ENCODE peak calls at places on chromosomes 7 and 10, in ten cellular contexts. One of them, this sample, is unnamed.

GRCh38 chr10:33180390-33180789 is 154.1 kb downstream of the NRP1 start:
- DNase-seq in nephron progenitor cell: no peak
- DNase-seq in pancreas: no peak
- DNase-seq in upper lobe of right lung: no peak
- DNase-seq in BE2C: no peak
- DNase-seq in Peyer's patch: no peak
- DNase-seq in brain microvascular endothelial cell: no peak
- DNase-seq in CD8-positive, alpha-beta T cell: no peak
- DNase-seq in cardiac muscle cell: no peak
- DNase-seq in GM23338: no peak
- DNase-seq in this sample: no peak

GRCh38 chr10:109393425-109393824 is 529.9 kb downstream of the XPNPEP1 start:
- DNase-seq in nephron progenitor cell: peak; percentile 9
- DNase-seq in pancreas: no peak
- DNase-seq in upper lobe of right lung: no peak
- DNase-seq in BE2C: no peak
- DNase-seq in Peyer's patch: no peak
- DNase-seq in brain microvascular endothelial cell: no peak
- DNase-seq in CD8-positive, alpha-beta T cell: no peak
- DNase-seq in cardiac muscle cell: no peak
- DNase-seq in GM23338: peak; percentile 33
- DNase-seq in this sample: no peak

GRCh38 chr10:90306187-90306586 is 551.7 kb downstream of the HTR7 start:
- DNase-seq in nephron progenitor cell: no peak
- DNase-seq in pancreas: no peak
- DNase-seq in upper lobe of right lung: no peak
- DNase-seq in BE2C: no peak
- DNase-seq in Peyer's patch: no peak
- DNase-seq in brain microvascular endothelial cell: peak; percentile 98
- DNase-seq in CD8-positive, alpha-beta T cell: no peak
- DNase-seq in cardiac muscle cell: no peak
- DNase-seq in GM23338: no peak
- DNase-seq in this sample: no peak

GRCh38 chr7:55463863-55464262 is 98.7 kb downstream of the LANCL2 start:
- DNase-seq in nephron progenitor cell: no peak
- DNase-seq in pancreas: no peak
- DNase-seq in upper lobe of right lung: peak; percentile 8
- DNase-seq in BE2C: no peak
- DNase-seq in Peyer's patch: no peak
- DNase-seq in brain microvascular endothelial cell: no peak
- DNase-seq in CD8-positive, alpha-beta T cell: no peak
- DNase-seq in cardiac muscle cell: no peak
- DNase-seq in GM23338: no peak
- DNase-seq in this sample: no peak

GRCh38 chr7:6107924-6108323 is 76.7 kb downstream of the ANKRD61 start:
- DNase-seq in nephron progenitor cell: no peak
- DNase-seq in pancreas: no peak
- DNase-seq in upper lobe of right lung: peak; percentile 21
- DNase-seq in BE2C: no peak
- DNase-seq in Peyer's patch: peak; percentile 2
- DNase-seq in brain microvascular endothelial cell: no peak
- DNase-seq in CD8-positive, alpha-beta T cell: no peak
- DNase-seq in cardiac muscle cell: no peak
- DNase-seq in GM23338: no peak
- DNase-seq in this sample: no peak

GRCh38 chr10:130631139-130631864 is 495.1 kb downstream of the GLRX3 start:
- DNase-seq in nephron progenitor cell: no peak
- DNase-seq in pancreas: no peak
- DNase-seq in upper lobe of right lung: no peak
- DNase-seq in BE2C: no peak
- DNase-seq in Peyer's patch: no peak
- DNase-seq in brain microvascular endothelial cell: peak; percentile 47
- DNase-seq in CD8-positive, alpha-beta T cell: no peak
- DNase-seq in cardiac muscle cell: no peak
- DNase-seq in GM23338: no peak
- DNase-seq in this sample: peak; percentile 83

GRCh38 chr10:113895018-113895417 is 40.6 kb downstream of the NHLRC2 start:
- DNase-seq in nephron progenitor cell: no peak
- DNase-seq in pancreas: no peak
- DNase-seq in upper lobe of right lung: no peak
- DNase-seq in BE2C: no peak
- DNase-seq in Peyer's patch: no peak
- DNase-seq in brain microvascular endothelial cell: no peak
- DNase-seq in CD8-positive, alpha-beta T cell: no peak
- DNase-seq in cardiac muscle cell: no peak
- DNase-seq in GM23338: no peak
- DNase-seq in this sample: no peak

GRCh38 chr7:124076844-124077243 is 44.0 kb upstream of the TMEM229A start:
- DNase-seq in nephron progenitor cell: no peak
- DNase-seq in pancreas: no peak
- DNase-seq in upper lobe of right lung: no peak
- DNase-seq in BE2C: no peak
- DNase-seq in Peyer's patch: no peak
- DNase-seq in brain microvascular endothelial cell: no peak
- DNase-seq in CD8-positive, alpha-beta T cell: no peak
- DNase-seq in cardiac muscle cell: no peak
- DNase-seq in GM23338: no peak
- DNase-seq in this sample: no peak

DNA sequence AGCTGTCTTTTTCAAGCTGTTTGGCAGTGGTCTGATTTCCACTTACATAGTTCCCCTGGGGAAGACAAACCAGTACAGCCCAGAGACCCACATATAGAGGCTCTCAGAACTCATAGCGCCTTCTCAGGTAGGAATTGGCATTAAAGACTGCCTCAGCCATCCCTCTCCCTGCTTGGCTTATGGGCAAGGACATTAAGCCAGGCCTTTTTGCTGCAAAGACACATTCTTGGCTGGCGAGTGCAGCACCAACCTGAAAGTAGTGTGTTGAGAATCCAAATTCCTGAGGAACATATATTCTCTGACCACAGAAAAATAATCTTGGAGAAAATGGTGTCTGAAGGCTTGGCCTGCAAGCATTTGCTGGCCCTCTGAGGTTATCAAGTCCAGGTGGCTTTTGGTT is 39.2 kb upstream of the HPS1 start:
- DNase-seq in nephron progenitor cell: no peak
- DNase-seq in pancreas: no peak
- DNase-seq in upper lobe of right lung: no peak
- DNase-seq in BE2C: no peak
- DNase-seq in Peyer's patch: no peak
- DNase-seq in brain microvascular endothelial cell: no peak
- DNase-seq in CD8-positive, alpha-beta T cell: no peak
- DNase-seq in cardiac muscle cell: no peak
- DNase-seq in GM23338: peak; percentile 6
- DNase-seq in this sample: no peak
- TF ChIP-seq CTCF in nephron progenitor cell: no peak
- TF ChIP-seq CTCF in pancreas: no peak
- TF ChIP-seq CTCF in upper lobe of right lung: no peak
- TF ChIP-seq CTCF in BE2C: no peak
- TF ChIP-seq CTCF in Peyer's patch: no peak
- TF ChIP-seq CTCF in brain microvascular endothelial cell: no peak
- TF ChIP-seq CTCF in CD8-positive, alpha-beta T cell: no peak
- TF ChIP-seq CTCF in cardiac muscle cell: no peak
- TF ChIP-seq CTCF in GM23338: no peak
- TF ChIP-seq CTCF in this sample: no peak

GRCh38 chr10:588246-589165 is 101.0 kb downstream of the DIP2C start:
- DNase-seq in nephron progenitor cell: peak; percentile 30
- DNase-seq in pancreas: no peak
- DNase-seq in upper lobe of right lung: peak; percentile 54
- DNase-seq in BE2C: peak; percentile 49
- DNase-seq in Peyer's patch: no peak
- DNase-seq in brain microvascular endothelial cell: peak; percentile 63
- DNase-seq in CD8-positive, alpha-beta T cell: no peak
- DNase-seq in cardiac muscle cell: no peak
- DNase-seq in GM23338: no peak
- DNase-seq in this sample: no peak

GRCh38 chr10:583433-583832 is 106.0 kb downstream of the DIP2C start:
- DNase-seq in nephron progenitor cell: no peak
- DNase-seq in pancreas: no peak
- DNase-seq in upper lobe of right lung: peak; percentile 43
- DNase-seq in BE2C: no peak
- DNase-seq in Peyer's patch: no peak
- DNase-seq in brain microvascular endothelial cell: no peak
- DNase-seq in CD8-positive, alpha-beta T cell: no peak
- DNase-seq in cardiac muscle cell: no peak
- DNase-seq in GM23338: no peak
- DNase-seq in this sample: no peak

GRCh38 chr10:586716-587115 is 102.8 kb downstream of the DIP2C start:
- DNase-seq in nephron progenitor cell: no peak
- DNase-seq in pancreas: no peak
- DNase-seq in upper lobe of right lung: no peak
- DNase-seq in BE2C: no peak
- DNase-seq in Peyer's patch: no peak
- DNase-seq in brain microvascular endothelial cell: no peak
- DNase-seq in CD8-positive, alpha-beta T cell: no peak
- DNase-seq in cardiac muscle cell: no peak
- DNase-seq in GM23338: no peak
- DNase-seq in this sample: no peak

GRCh38 chr10:586151-586550 is 103.3 kb downstream of the DIP2C start:
- DNase-seq in nephron progenitor cell: no peak
- DNase-seq in pancreas: no peak
- DNase-seq in upper lobe of right lung: peak; percentile 27
- DNase-seq in BE2C: no peak
- DNase-seq in Peyer's patch: no peak
- DNase-seq in brain microvascular endothelial cell: no peak
- DNase-seq in CD8-positive, alpha-beta T cell: no peak
- DNase-seq in cardiac muscle cell: no peak
- DNase-seq in GM23338: no peak
- DNase-seq in this sample: no peak

DNA sequence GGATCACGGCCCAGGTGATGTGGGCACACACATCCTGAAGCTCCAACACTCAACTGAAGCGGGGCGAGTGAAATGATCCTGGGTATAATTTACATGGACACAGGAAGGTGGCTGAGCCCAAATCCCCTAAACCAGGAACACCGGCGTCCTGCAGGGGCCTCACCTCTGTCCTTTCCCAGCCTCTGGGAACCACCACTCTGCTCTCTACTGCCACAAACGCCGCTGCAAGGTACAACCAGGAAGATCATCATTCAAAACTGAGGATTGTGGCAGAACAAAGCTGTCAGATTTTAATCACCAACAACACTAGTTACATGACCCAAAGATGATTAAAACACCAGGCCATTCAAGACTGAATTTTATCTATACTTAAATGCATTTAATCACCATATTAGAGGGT is 104.0 kb downstream of the DIP2C start:
- DNase-seq in nephron progenitor cell: no peak
- DNase-seq in pancreas: no peak
- DNase-seq in upper lobe of right lung: peak; percentile 39
- DNase-seq in BE2C: no peak
- DNase-seq in Peyer's patch: no peak
- DNase-seq in brain microvascular endothelial cell: no peak
- DNase-seq in CD8-positive, alpha-beta T cell: no peak
- DNase-seq in cardiac muscle cell: no peak
- DNase-seq in GM23338: peak; percentile 58
- DNase-seq in this sample: no peak
- TF ChIP-seq CTCF in nephron progenitor cell: no peak
- TF ChIP-seq CTCF in pancreas: no peak
- TF ChIP-seq CTCF in upper lobe of right lung: no peak
- TF ChIP-seq CTCF in BE2C: no peak
- TF ChIP-seq CTCF in Peyer's patch: no peak
- TF ChIP-seq CTCF in brain microvascular endothelial cell: peak; percentile 13
- TF ChIP-seq CTCF in CD8-positive, alpha-beta T cell: no peak
- TF ChIP-seq CTCF in cardiac muscle cell: no peak
- TF ChIP-seq CTCF in GM23338: peak; percentile 37
- TF ChIP-seq CTCF in this sample: no peak

GRCh38 chr7:20153999-20154398 is 63.2 kb downstream of the MACC1 start:
- DNase-seq in nephron progenitor cell: no peak
- DNase-seq in pancreas: no peak
- DNase-seq in upper lobe of right lung: no peak
- DNase-seq in BE2C: no peak
- DNase-seq in Peyer's patch: no peak
- DNase-seq in brain microvascular endothelial cell: no peak
- DNase-seq in CD8-positive, alpha-beta T cell: no peak
- DNase-seq in cardiac muscle cell: no peak
- DNase-seq in GM23338: no peak
- DNase-seq in this sample: no peak

GRCh38 chr7:20157456-20157855 is 59.7 kb downstream of the MACC1 start:
- DNase-seq in nephron progenitor cell: no peak
- DNase-seq in pancreas: no peak
- DNase-seq in upper lobe of right lung: no peak
- DNase-seq in BE2C: no peak
- DNase-seq in Peyer's patch: no peak
- DNase-seq in brain microvascular endothelial cell: no peak
- DNase-seq in CD8-positive, alpha-beta T cell: no peak
- DNase-seq in cardiac muscle cell: no peak
- DNase-seq in GM23338: no peak
- DNase-seq in this sample: no peak

GRCh38 chr7:20153567-20153966 is 63.6 kb downstream of the MACC1 start:
- DNase-seq in nephron progenitor cell: no peak
- DNase-seq in pancreas: no peak
- DNase-seq in upper lobe of right lung: no peak
- DNase-seq in BE2C: no peak
- DNase-seq in Peyer's patch: no peak
- DNase-seq in brain microvascular endothelial cell: no peak
- DNase-seq in CD8-positive, alpha-beta T cell: no peak
- DNase-seq in cardiac muscle cell: no peak
- DNase-seq in GM23338: no peak
- DNase-seq in this sample: no peak

GRCh38 chr7:20159226-20159747 is 57.9 kb downstream of the MACC1 start:
- DNase-seq in nephron progenitor cell: no peak
- DNase-seq in pancreas: no peak
- DNase-seq in upper lobe of right lung: no peak
- DNase-seq in BE2C: no peak
- DNase-seq in Peyer's patch: no peak
- DNase-seq in brain microvascular endothelial cell: no peak
- DNase-seq in CD8-positive, alpha-beta T cell: no peak
- DNase-seq in cardiac muscle cell: no peak
- DNase-seq in GM23338: no peak
- DNase-seq in this sample: no peak

DNA sequence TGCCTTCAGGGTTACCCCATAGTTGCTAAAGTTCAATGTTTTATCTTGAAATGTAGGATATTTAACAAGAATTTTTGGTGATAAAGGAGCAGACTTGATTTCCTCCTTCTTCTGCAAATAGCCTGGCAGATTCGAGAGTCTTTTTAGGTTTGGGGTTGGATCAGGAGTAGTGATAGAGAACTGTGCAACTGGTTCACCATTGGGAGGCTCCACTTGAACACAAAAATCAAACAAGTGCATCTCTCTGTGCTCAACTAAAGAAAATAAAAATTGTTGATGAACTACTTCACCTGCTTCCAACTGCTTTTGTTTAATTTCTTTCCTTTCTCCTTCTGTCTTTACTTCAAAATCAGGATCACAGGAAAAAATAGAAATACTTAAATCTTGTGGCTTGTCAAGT is 58.5 kb downstream of the MACC1 start:
- DNase-seq in nephron progenitor cell: no peak
- DNase-seq in pancreas: no peak
- DNase-seq in upper lobe of right lung: no peak
- DNase-seq in BE2C: no peak
- DNase-seq in Peyer's patch: no peak
- DNase-seq in brain microvascular endothelial cell: no peak
- DNase-seq in CD8-positive, alpha-beta T cell: no peak
- DNase-seq in cardiac muscle cell: no peak
- DNase-seq in GM23338: no peak
- DNase-seq in this sample: no peak
- TF ChIP-seq CTCF in nephron progenitor cell: no peak
- TF ChIP-seq CTCF in pancreas: no peak
- TF ChIP-seq CTCF in upper lobe of right lung: peak; percentile 33
- TF ChIP-seq CTCF in BE2C: no peak
- TF ChIP-seq CTCF in Peyer's patch: no peak
- TF ChIP-seq CTCF in brain microvascular endothelial cell: peak; percentile 40
- TF ChIP-seq CTCF in CD8-positive, alpha-beta T cell: no peak
- TF ChIP-seq CTCF in cardiac muscle cell: peak; percentile 45
- TF ChIP-seq CTCF in GM23338: no peak
- TF ChIP-seq CTCF in this sample: peak; percentile 33

DNA sequence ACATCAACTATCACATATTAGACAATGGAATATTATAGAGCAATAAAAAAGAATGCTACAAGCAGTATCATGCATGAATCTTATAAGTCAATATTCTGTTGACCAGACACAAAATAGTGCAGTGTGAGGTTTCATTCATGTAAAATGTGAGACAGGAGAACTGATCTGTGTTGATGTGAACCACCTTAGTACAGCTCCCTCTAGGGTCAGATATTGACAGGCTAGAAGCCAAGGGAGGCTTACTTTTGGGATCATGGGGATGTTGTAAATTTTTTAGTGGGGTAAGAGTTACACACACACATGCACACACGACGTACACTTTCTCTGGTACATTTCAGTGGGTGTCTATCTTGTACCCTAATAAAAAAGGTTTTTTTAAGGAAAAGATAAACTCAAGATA is 231.6 kb upstream of the FOXK1 start:
- DNase-seq in nephron progenitor cell: no peak
- DNase-seq in pancreas: no peak
- DNase-seq in upper lobe of right lung: no peak
- DNase-seq in BE2C: no peak
- DNase-seq in Peyer's patch: no peak
- DNase-seq in brain microvascular endothelial cell: no peak
- DNase-seq in CD8-positive, alpha-beta T cell: no peak
- DNase-seq in cardiac muscle cell: no peak
- DNase-seq in GM23338: peak; percentile 16
- DNase-seq in this sample: no peak
- TF ChIP-seq CTCF in nephron progenitor cell: no peak
- TF ChIP-seq CTCF in pancreas: no peak
- TF ChIP-seq CTCF in upper lobe of right lung: no peak
- TF ChIP-seq CTCF in BE2C: no peak
- TF ChIP-seq CTCF in Peyer's patch: no peak
- TF ChIP-seq CTCF in brain microvascular endothelial cell: no peak
- TF ChIP-seq CTCF in CD8-positive, alpha-beta T cell: no peak
- TF ChIP-seq CTCF in cardiac muscle cell: no peak
- TF ChIP-seq CTCF in GM23338: peak; percentile 30
- TF ChIP-seq CTCF in this sample: no peak

This sample was measured in CD14-positive monocyte.